ENCODE peak calls at places on chromosome 10, in seven cellular contexts. G, H, W, E, K, N and F are unnamed samples.
A peak's percentile ranks its signal among the peaks of the same experiment; 100 is the strongest.

GRCh38 chr10:63711361-63711760 is 190.2 kb downstream of the REEP3 start:
- DNase-seq in E (no peak), N (peak; percentile 37), H (no peak), G (peak; percentile 34), W (no peak), K (no peak), F (no peak)

GRCh38 chr10:14748471-14748870 is 26.2 kb downstream of the FAM107B start:
- DNase-seq in W (no peak), K (no peak), G (no peak), H (no peak), E (peak; percentile 73), N (peak; percentile 50), F (no peak)

GRCh38 chr10:130484131-130484911 is 348.1 kb downstream of the GLRX3 start:
- DNase-seq in W (no peak), H (no peak), K (no peak), G (no peak), E (peak; percentile 49), N (no peak), F (no peak)

GRCh38 chr10:22649390-22649841 is 65.0 kb downstream of the PIP4K2A start:
- DNase-seq in W (no peak), E (no peak), H (no peak), K (no peak), G (no peak), N (no peak), F (no peak)

GRCh38 chr10:11831520-11831951 is 8.4 kb downstream of the PROSER2 start:
- DNase-seq in G (no peak), N (no peak), H (no peak), K (no peak), W (no peak), E (no peak), F (no peak)

GRCh38 chr10:13473986-13474385 is 54.8 kb downstream of the BEND7 start:
- DNase-seq in E (no peak), G (no peak), N (no peak), K (no peak), H (no peak), W (no peak), F (no peak)

GRCh38 chr10:34760606-34761005 is 54.5 kb downstream of the PARD3 start:
- DNase-seq in G (no peak), W (no peak), K (no peak), E (no peak), H (no peak), N (peak; percentile 47), F (no peak)

GRCh38 chr10:74887614-74888284 is 61.3 kb downstream of the KAT6B start:
- DNase-seq in G (no peak), W (no peak), N (no peak), H (no peak), K (no peak), E (no peak), F (no peak)

GRCh38 chr10:52923520-52923919 is 150.9 kb upstream of the MBL2 start:
- DNase-seq in N (no peak), E (no peak), H (no peak), K (no peak), G (no peak), W (no peak), F (no peak)

GRCh38 chr10:77494789-77495541 is 142.6 kb downstream of the KCNMA1 start:
- DNase-seq in K (no peak), E (no peak), G (no peak), N (no peak), H (no peak), W (no peak), F (no peak)

GRCh38 chr10:132132391-132132841 is 54.3 kb upstream of the DPYSL4 start:
- DNase-seq in G (no peak), K (peak; percentile 54), N (peak; percentile 6), H (no peak), E (no peak), W (no peak), F (peak; percentile 57)

GRCh38 chr10:124155781-124156401 is 62.5 kb upstream of the CHST15 start:
- DNase-seq in W (no peak), K (no peak), H (no peak), E (peak; percentile 63), N (no peak), G (no peak), F (peak; percentile 82)

GRCh38 chr10:15325243-15326002 is 45.7 kb downstream of the FAM171A1 start:
- DNase-seq in W (no peak), K (no peak), G (no peak), H (no peak), N (peak; percentile 27), E (no peak), F (no peak)

GRCh38 chr10:99520040-99520803 is 12.5 kb upstream of the NKX2-3 start:
- DNase-seq in H (no peak), E (peak; percentile 74), K (peak; percentile 15), W (no peak), N (no peak), G (peak; percentile 55), F (no peak)

GRCh38 chr10:12130237-12130872 is 878 bp downstream of the SEC61A2 start:
- DNase-seq in E (no peak), W (peak; percentile 22), H (no peak), G (peak; percentile 76), K (peak; percentile 78), N (no peak), F (no peak)

GRCh38 chr10:72259491-72260214 is 14.1 kb upstream of the DDIT4 start:
- DNase-seq in K (peak; percentile 72), G (no peak), E (peak; percentile 75), N (no peak), W (no peak), H (no peak), F (no peak)

GRCh38 chr10:108544500-108545120 is 1378.7 kb downstream of the XPNPEP1 start:
- DNase-seq in G (peak; percentile 83), W (no peak), N (peak; percentile 42), K (peak; percentile 39), H (no peak), E (peak; percentile 75), F (peak; percentile 75)

GRCh38 chr10:86970887-86971145 is 2.5 kb downstream of the ADIRF start:
- DNase-seq in G (peak; percentile 79), E (no peak), N (no peak), K (peak; percentile 27), H (no peak), W (no peak), F (no peak)

GRCh38 chr10:14010083-14010551 is 320.6 kb downstream of the FRMD4A start:
- DNase-seq in N (no peak), H (no peak), E (no peak), K (no peak), G (peak; percentile 27), W (no peak), F (no peak)

GRCh38 chr10:132401396-132402168 is 4.6 kb downstream of the PWWP2B start:
- DNase-seq in N (peak; percentile 18), W (no peak), G (no peak), K (no peak), E (peak; percentile 69), H (no peak), F (peak; percentile 81)

GRCh38 chr10:24449334-24449740 is 240.4 kb downstream of the KIAA1217 start:
- DNase-seq in E (no peak), H (no peak), W (no peak), G (no peak), N (no peak), K (no peak), F (no peak)

GRCh38 chr10:34297551-34298370 is 517.3 kb downstream of the PARD3 start:
- DNase-seq in E (no peak), G (no peak), H (no peak), W (no peak), K (no peak), N (no peak), F (no peak)

GRCh38 chr10:35191523-35191922 is 64.9 kb downstream of the CREM start:
- DNase-seq in G (no peak), N (peak; percentile 22), E (peak; percentile 71), K (no peak), H (no peak), W (no peak), F (no peak)

GRCh38 chr10:46523881-46524470 is 32.5 kb downstream of the GPRIN2 start:
- DNase-seq in K (peak; percentile 38), W (no peak), N (peak; percentile 29), E (peak; percentile 66), H (no peak), G (no peak), F (peak; percentile 61)

GRCh38 chr10:5910323-5911100 is 20.5 kb downstream of the FBH1 start:
- DNase-seq in K (no peak), E (peak; percentile 84), W (no peak), H (no peak), N (no peak), G (no peak), F (no peak)

GRCh38 chr10:44990965-44991364 is 9.8 kb upstream of the ZNF22 start:
- DNase-seq in K (no peak), N (no peak), H (no peak), G (no peak), E (peak; percentile 65), W (no peak), F (peak; percentile 65)
- H3K4me1 ChIP-seq in K (no peaks in the 10 kb centered on the region), N (peaks cover 23% of the 10 kb centered on the region), H (peaks cover 63% of the 10 kb centered on the region), G (peaks cover 46% of the 10 kb centered on the region), E (peaks cover 15% of the 10 kb centered on the region), W (peaks cover 3% of the 10 kb centered on the region), F (peaks cover 19% of the 10 kb centered on the region)

GRCh38 chr10:1174022-1174421 is 117.8 kb downstream of the WDR37 start:
- DNase-seq in G (no peak), K (no peak), N (no peak), W (no peak), H (no peak), E (no peak), F (peak; percentile 32)

GRCh38 chr10:1171182-1171581 is 115.0 kb downstream of the WDR37 start:
- DNase-seq in H (no peak), W (no peak), N (no peak), G (no peak), K (no peak), E (no peak), F (peak; percentile 18)

GRCh38 chr10:1171586-1171985 is 115.4 kb downstream of the WDR37 start:
- DNase-seq in G (no peak), H (no peak), E (peak; percentile 21), N (no peak), K (no peak), W (no peak), F (no peak)

GRCh38 chr10:1172256-1172975 is 116.2 kb downstream of the WDR37 start:
- DNase-seq in K (no peak), W (no peak), G (no peak), H (no peak), N (no peak), E (peak; percentile 46), F (peak; percentile 50)

GRCh38 chr10:1173091-1173490 is 116.9 kb downstream of the WDR37 start:
- DNase-seq in G (no peak), E (peak; percentile 58), H (no peak), W (no peak), K (no peak), N (no peak), F (peak; percentile 51)
- H3K4me1 ChIP-seq in G (no peaks in the 10 kb centered on the region), E (no peaks in the 10 kb centered on the region), H (no peaks in the 10 kb centered on the region), W (no peaks in the 10 kb centered on the region), K (no peaks in the 10 kb centered on the region), N (no peaks in the 10 kb centered on the region), F (no peaks in the 10 kb centered on the region)

DNA sequence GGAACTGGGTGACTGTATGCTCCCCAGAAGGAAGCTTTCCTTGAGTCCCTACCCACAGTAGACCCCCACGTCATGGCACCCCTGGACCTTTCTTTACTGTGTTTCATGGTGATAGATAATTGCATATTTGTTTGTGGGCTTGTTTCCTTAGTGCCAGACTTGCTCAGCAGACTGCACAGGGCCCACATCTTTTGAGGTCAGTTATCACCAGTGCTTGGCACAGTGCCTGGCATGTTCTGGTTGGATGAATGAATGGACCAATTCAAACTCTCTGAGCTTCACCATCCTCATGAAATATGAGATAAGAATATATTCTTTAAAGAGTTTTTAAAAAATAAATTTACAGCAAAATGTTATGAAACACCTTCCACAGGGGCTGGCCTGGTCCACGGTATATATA is 78.4 kb upstream of the EMX2 start:
- DNase-seq in G (no peak), W (no peak), E (no peak), H (no peak), N (no peak), K (no peak), F (no peak)
- H3K4me1 ChIP-seq in G (peaks cover 8% of the 10 kb centered on the region), W (no peaks in the 10 kb centered on the region), E (peaks cover 29% of the 10 kb centered on the region), H (peaks cover 11% of the 10 kb centered on the region), N (no peaks in the 10 kb centered on the region), K (no peaks in the 10 kb centered on the region), F (no peaks in the 10 kb centered on the region)

GRCh38 chr10:79147796-79148451 is 79.2 kb downstream of the ZMIZ1 start:
- DNase-seq in W (no peak), E (no peak), H (no peak), N (no peak), G (no peak), K (no peak), F (peak; percentile 74)
- H3K4me1 ChIP-seq in W (peaks cover 63% of the 10 kb centered on the region), E (peaks cover 100% of the 10 kb centered on the region), H (peaks cover 96% of the 10 kb centered on the region), N (peaks cover 79% of the 10 kb centered on the region), G (peaks cover 51% of the 10 kb centered on the region), K (peaks cover 94% of the 10 kb centered on the region), F (peaks cover 70% of the 10 kb centered on the region)